ENCODE peak calls at places on chromosomes 6 and 20, in six cellular contexts. I is posterior cingulate gyrus, P is lower lobe of right lung, E is HFF-Myc, S is lung microvascular endothelial cell, X is sciatic nerve. L is an unnamed sample.
A peak's percentile ranks its signal among the peaks of the same experiment; 100 is the strongest.

GRCh38 chr6:108107102-108107501 is 32.6 kb upstream of the OSTM1 start:
- DNase-seq in I (no peak), P (no peak), E (no peak), S (no peak), X (no peak), L (no peak)

GRCh38 chr6:33838979-33839378 is 35.2 kb upstream of the MLN start:
- DNase-seq in I (no peak), P (no peak), E (no peak), S (no peak), X (no peak), L (no peak)

GRCh38 chr20:36336838-36337478 is 30.8 kb downstream of the DLGAP4 start:
- DNase-seq in I (no peak), P (no peak), E (no peak), S (no peak), X (no peak), L (no peak)

GRCh38 chr6:159044899-159045727 is at the start of gene TAGAP:
- DNase-seq in I (no peak), P (peak; percentile 86), E (no peak), S (peak; percentile 31), X (peak; percentile 83), L (no peak)

GRCh38 chr6:25296980-25297379 is 17.8 kb downstream of the CARMIL1 start:
- DNase-seq in I (no peak), P (no peak), E (no peak), S (no peak), X (no peak), L (peak; percentile 88)

GRCh38 chr6:21985904-21986303 is 310.9 kb downstream of the PRL start:
- DNase-seq in I (no peak), P (no peak), E (no peak), S (no peak), X (no peak), L (no peak)

GRCh38 chr6:53009056-53009455 is 14.0 kb upstream of the GSTA4 start:
- DNase-seq in I (no peak), P (no peak), E (no peak), S (no peak), X (no peak), L (no peak)

GRCh38 chr6:147311218-147311617 is 107.0 kb downstream of the STXBP5 start:
- DNase-seq in I (no peak), P (no peak), E (no peak), S (no peak), X (no peak), L (no peak)

L was measured in cardiac muscle cell.